ENCODE peak calls at places on chromosome 3, in six cellular contexts. G is progenitor cell of endocrine pancreas; T is left ventricle myocardium inferior; N is CD8-positive, alpha-beta T cell; R is right lobe of liver; L is WTC11. H is an unnamed sample.

GRCh38 chr3:14606663-14607339 is 44.8 kb upstream of the CCDC174 start:
- DNase-seq in G (no peak), T (no peak), N (no peak), R (no peak), L (no peak), H (no peak)

GRCh38 chr3:49769516-49769915 is 16.8 kb downstream of the IP6K1 start:
- DNase-seq in G (no peak), T (no peak), N (no peak), R (no peak), L (no peak), H (no peak)

GRCh38 chr3:14082108-14082657 is 42.5 kb downstream of the CHCHD4 start:
- DNase-seq in G (no peak), T (no peak), N (no peak), R (no peak), L (no peak), H (no peak)

GRCh38 chr3:116190095-116190494 is 255.2 kb downstream of the LSAMP start:
- DNase-seq in G (no peak), T (no peak), N (no peak), R (no peak), L (no peak), H (no peak)

GRCh38 chr3:55190296-55190695 is 262.4 kb upstream of the LRTM1 start:
- DNase-seq in G (no peak), T (no peak), N (no peak), R (no peak), L (no peak), H (no peak)

GRCh38 chr3:49397470-49397869 is 14.3 kb downstream of the RHOA start:
- DNase-seq in G (no peak), T (no peak), N (no peak), R (no peak), L (no peak), H (no peak)

GRCh38 chr3:115062009-115062408 is 85.1 kb downstream of the ZBTB20 start:
- DNase-seq in G (no peak), T (no peak), N (no peak), R (no peak), L (no peak), H (no peak)

GRCh38 chr3:13496879-13497278 is 16.8 kb downstream of the HDAC11 start:
- DNase-seq in G (no peak), T (no peak), N (no peak), R (no peak), L (no peak), H (no peak)

GRCh38 chr3:112175037-112175436 is 42.0 kb upstream of the GCSAM start:
- DNase-seq in G (no peak), T (no peak), N (no peak), R (no peak), L (no peak), H (no peak)

GRCh38 chr3:144622845-144623244 is 651.2 kb downstream of the DIPK2A start:
- DNase-seq in G (no peak), T (no peak), N (no peak), R (no peak), L (no peak), H (no peak)

GRCh38 chr3:178059836-178060235 is 476.4 kb upstream of the KCNMB2 start:
- DNase-seq in G (no peak), T (no peak), N (no peak), R (no peak), L (no peak), H (no peak)

GRCh38 chr3:69900331-69900730 is 99.2 kb upstream of the SAMMSON start:
- DNase-seq in G (no peak), T (no peak), N (no peak), R (no peak), L (no peak), H (no peak)

GRCh38 chr3:112074616-112075497 is 11.3 kb upstream of the C3orf52 start:
- DNase-seq in G (no peak), T (no peak), N (no peak), R (no peak), L (no peak), H (no peak)

GRCh38 chr3:59877679-59878427 is 828.0 kb upstream of the CFAP20DC start:
- DNase-seq in G (no peak), T (no peak), N (no peak), R (no peak), L (no peak), H (no peak)

GRCh38 chr3:58234516-58234931 is 3.1 kb upstream of the ABHD6 start:
- DNase-seq in G (no peak), T (no peak), N (no peak), R (no peak), L (no peak), H (no peak)

GRCh38 chr3:16183601-16184270 is 9.3 kb downstream of the GALNT15 start:
- DNase-seq in G (no peak), T (no peak), N (no peak), R (no peak), L (no peak), H (no peak)

GRCh38 chr3:150449169-150449721 is 41.1 kb downstream of the TSC22D2 start:
- DNase-seq in G (no peak), T (no peak), N (no peak), R (no peak), L (no peak), H (no peak)

GRCh38 chr3:123818921-123819429 is 65.2 kb downstream of the MYLK start:
- DNase-seq in G (no peak), T (no peak), N (no peak), R (no peak), L (no peak), H (no peak)

GRCh38 chr3:4821331-4821730 is 157.9 kb upstream of the BHLHE40 start:
- DNase-seq in G (no peak), T (no peak), N (no peak), R (no peak), L (no peak), H (no peak)

GRCh38 chr3:155604967-155605366 is 139.9 kb downstream of the PLCH1 start:
- DNase-seq in G (no peak), T (no peak), N (no peak), R (no peak), L (no peak), H (no peak)

GRCh38 chr3:111846717-111847116 is 12.3 kb upstream of the PHLDB2 start:
- DNase-seq in G (no peak), T (no peak), N (no peak), R (no peak), L (no peak), H (no peak)

GRCh38 chr3:70728311-70728710 is 415.9 kb upstream of the MDFIC2 start:
- DNase-seq in G (no peak), T (no peak), N (no peak), R (no peak), L (no peak), H (no peak)

GRCh38 chr3:188584162-188584529 is 430.2 kb downstream of the LPP start:
- DNase-seq in G (no peak), T (no peak), N (no peak), R (no peak), L (no peak), H (no peak)

GRCh38 chr3:188581791-188582190 is 427.8 kb downstream of the LPP start:
- DNase-seq in G (no peak), T (no peak), N (no peak), R (no peak), L (no peak), H (no peak)

GRCh38 chr3:188581365-188581764 is 427.4 kb downstream of the LPP start:
- DNase-seq in G (no peak), T (no peak), N (no peak), R (no peak), L (no peak), H (no peak)

GRCh38 chr3:188583476-188584161 is 429.7 kb downstream of the LPP start:
- DNase-seq in G (no peak), T (no peak), N (no peak), R (peak), L (no peak), H (no peak)

GRCh38 chr3:188584958-188585689 is 431.2 kb downstream of the LPP start:
- DNase-seq in G (no peak), T (no peak), N (no peak), R (no peak), L (no peak), H (no peak)
- TF ChIP-seq CTCF in G (no peak), T (no peak), N (no peak), R (no peak), L (no peak), H (peak)

GRCh38 chr3:53846134-53846850 is at the start of the genes CHDH and IL17RB:
- DNase-seq in G (peak), T (peak), N (no peak), R (peak), L (peak), H (no peak)
- TF ChIP-seq CTCF in G (no peak), T (no peak), N (no peak), R (no peak), L (no peak), H (no peak)

GRCh38 chr3:157160652-157161480 is 919 bp upstream of the CCNL1 start:
- DNase-seq in G (no peak), T (peak), N (peak), R (peak), L (no peak), H (no peak)

GRCh38 chr3:157156844-157157635 is 2.9 kb downstream of the CCNL1 start:
- DNase-seq in G (no peak), T (no peak), N (no peak), R (no peak), L (no peak), H (no peak)

GRCh38 chr3:157159762-157160651 is at the start of gene CCNL1:
- DNase-seq in G (peak), T (peak), N (peak), R (peak), L (peak), H (peak)

GRCh38 chr3:157157836-157158235 is 2.1 kb downstream of the CCNL1 start:
- DNase-seq in G (no peak), T (no peak), N (no peak), R (no peak), L (no peak), H (no peak)

GRCh38 chr3:157159037-157159761 is 748 bp downstream of the CCNL1 start:
- DNase-seq in G (peak), T (peak), N (peak), R (peak), L (peak), H (no peak)
- TF ChIP-seq CTCF in G (peak), T (peak), N (no peak), R (peak), L (no peak), H (peak)

GRCh38 chr3:185831195-185831594 is 6.4 kb upstream of the IGF2BP2 start:
- DNase-seq in G (no peak), T (no peak), N (no peak), R (no peak), L (no peak), H (no peak)
- TF ChIP-seq CTCF in G (no peak), T (no peak), N (no peak), R (no peak), L (no peak), H (no peak)

GRCh38 chr3:181454451-181455027 is 257.2 kb upstream of the SOX2 start:
- DNase-seq in G (no peak), T (no peak), N (no peak), R (no peak), L (no peak), H (no peak)
- TF ChIP-seq CTCF in G (no peak), T (no peak), N (no peak), R (no peak), L (no peak), H (no peak)

GRCh38 chr3:10743366-10744097 is 72.5 kb upstream of the SLC6A11 start:
- DNase-seq in G (no peak), T (no peak), N (no peak), R (no peak), L (no peak), H (no peak)

GRCh38 chr3:10742031-10742671 is 73.9 kb upstream of the SLC6A11 start:
- DNase-seq in G (no peak), T (no peak), N (no peak), R (no peak), L (no peak), H (no peak)

GRCh38 chr3:10745392-10745791 is 70.6 kb upstream of the SLC6A11 start:
- DNase-seq in G (no peak), T (no peak), N (no peak), R (no peak), L (no peak), H (no peak)

GRCh38 chr3:10746001-10746400 is 70.0 kb upstream of the SLC6A11 start:
- DNase-seq in G (no peak), T (no peak), N (no peak), R (no peak), L (no peak), H (no peak)

DNA sequence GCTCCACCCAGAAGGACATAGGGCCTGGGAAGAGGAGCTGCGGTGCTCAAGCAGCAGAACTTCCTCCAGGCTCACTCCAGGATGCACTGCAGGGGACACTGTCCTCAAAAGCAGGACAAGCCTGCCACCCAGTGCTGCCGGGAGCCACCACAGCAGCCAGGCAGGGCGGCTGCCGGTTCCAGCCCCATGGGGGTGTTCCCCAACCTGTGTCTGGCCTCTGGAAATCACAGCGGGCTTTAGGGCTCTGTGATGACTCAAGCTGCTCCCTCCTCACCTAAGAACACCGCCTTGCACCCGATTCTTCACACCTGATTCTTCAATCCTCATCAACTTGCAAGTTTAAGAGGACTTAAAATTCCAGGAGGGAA is 71.9 kb upstream of the SLC6A11 start:
- DNase-seq in G (no peak), T (no peak), N (no peak), R (no peak), L (peak), H (no peak)
- TF ChIP-seq CTCF in G (peak), T (peak), N (no peak), R (no peak), L (no peak), H (peak)

H was measured in chondrocyte.